ENCODE peak calls at places on chromosome 14, in six cellular contexts. One of them, this sample, is unnamed.

GRCh38 chr14:24612186-24612585 is 2.7 kb upstream of the GZMH start:
- DNase-seq in aorta: no peak
- DNase-seq in tibial artery: no peak
- DNase-seq in hepatocyte: no peak
- DNase-seq in body of pancreas: no peak
- DNase-seq in RWPE1: no peak
- DNase-seq in this sample: no peak

GRCh38 chr14:32381869-32382268 is 52.8 kb downstream of the AKAP6 start:
- DNase-seq in tibial artery: no peak
- DNase-seq in body of pancreas: no peak
- DNase-seq in aorta: no peak
- DNase-seq in RWPE1: no peak
- DNase-seq in hepatocyte: no peak
- DNase-seq in this sample: no peak

GRCh38 chr14:24398943-24399801 is at the start of gene NYNRIN:
- DNase-seq in tibial artery: peak
- DNase-seq in aorta: peak
- DNase-seq in hepatocyte: peak
- DNase-seq in body of pancreas: peak
- DNase-seq in RWPE1: no peak
- DNase-seq in this sample: peak

GRCh38 chr14:99755068-99755405 is 38.2 kb upstream of the EML1 start:
- DNase-seq in RWPE1: no peak
- DNase-seq in aorta: peak
- DNase-seq in tibial artery: peak
- DNase-seq in hepatocyte: no peak
- DNase-seq in body of pancreas: no peak
- DNase-seq in this sample: no peak

GRCh38 chr14:42911642-42912041 is 1305.0 kb downstream of the LRFN5 start:
- DNase-seq in hepatocyte: no peak
- DNase-seq in body of pancreas: no peak
- DNase-seq in aorta: no peak
- DNase-seq in tibial artery: no peak
- DNase-seq in RWPE1: no peak
- DNase-seq in this sample: no peak

GRCh38 chr14:103286460-103286859 is 47.6 kb upstream of the EIF5 start:
- DNase-seq in tibial artery: no peak
- DNase-seq in RWPE1: no peak
- DNase-seq in body of pancreas: no peak
- DNase-seq in aorta: no peak
- DNase-seq in hepatocyte: no peak
- DNase-seq in this sample: no peak

GRCh38 chr14:63453443-63453936 is 89.7 kb downstream of the PPP2R5E start:
- DNase-seq in hepatocyte: peak
- DNase-seq in body of pancreas: no peak
- DNase-seq in RWPE1: peak
- DNase-seq in tibial artery: no peak
- DNase-seq in aorta: no peak
- DNase-seq in this sample: no peak

GRCh38 chr14:36582011-36582873 is at the start of gene NKX2-8:
- DNase-seq in tibial artery: no peak
- DNase-seq in aorta: no peak
- DNase-seq in body of pancreas: no peak
- DNase-seq in RWPE1: peak
- DNase-seq in hepatocyte: peak
- DNase-seq in this sample: no peak

GRCh38 chr14:55718551-55718950 is 138.5 kb downstream of the KTN1 start:
- DNase-seq in tibial artery: no peak
- DNase-seq in aorta: no peak
- DNase-seq in hepatocyte: no peak
- DNase-seq in body of pancreas: no peak
- DNase-seq in RWPE1: no peak
- DNase-seq in this sample: no peak

GRCh38 chr14:54627718-54628345 is 60.9 kb downstream of the SAMD4A start:
- DNase-seq in RWPE1: no peak
- DNase-seq in body of pancreas: no peak
- DNase-seq in hepatocyte: peak
- DNase-seq in tibial artery: peak
- DNase-seq in aorta: peak
- DNase-seq in this sample: peak

GRCh38 chr14:103456167-103456835 is 66.3 kb downstream of the CKB start:
- DNase-seq in aorta: no peak
- DNase-seq in body of pancreas: no peak
- DNase-seq in tibial artery: no peak
- DNase-seq in RWPE1: no peak
- DNase-seq in hepatocyte: no peak
- DNase-seq in this sample: no peak

GRCh38 chr14:91326514-91326832 is 82.0 kb upstream of the GPR68 start:
- DNase-seq in body of pancreas: no peak
- DNase-seq in aorta: no peak
- DNase-seq in RWPE1: no peak
- DNase-seq in hepatocyte: no peak
- DNase-seq in tibial artery: no peak
- DNase-seq in this sample: no peak

GRCh38 chr14:98136019-98136418 is 1136.0 kb downstream of the BCL11B start:
- DNase-seq in tibial artery: no peak
- DNase-seq in hepatocyte: no peak
- DNase-seq in body of pancreas: no peak
- DNase-seq in aorta: no peak
- DNase-seq in RWPE1: no peak
- DNase-seq in this sample: no peak

GRCh38 chr14:65838565-65838964 is 426.0 kb downstream of the FUT8 start:
- DNase-seq in RWPE1: no peak
- DNase-seq in tibial artery: no peak
- DNase-seq in aorta: no peak
- DNase-seq in body of pancreas: no peak
- DNase-seq in hepatocyte: no peak
- DNase-seq in this sample: no peak

GRCh38 chr14:95814363-95815225 is 62.0 kb upstream of the TUNAR start:
- DNase-seq in aorta: no peak
- DNase-seq in RWPE1: no peak
- DNase-seq in hepatocyte: no peak
- DNase-seq in body of pancreas: no peak
- DNase-seq in tibial artery: no peak
- DNase-seq in this sample: no peak

GRCh38 chr14:39229601-39230110 is 4.1 kb upstream of the MIA2 start:
- DNase-seq in tibial artery: no peak
- DNase-seq in RWPE1: no peak
- DNase-seq in hepatocyte: no peak
- DNase-seq in aorta: no peak
- DNase-seq in body of pancreas: no peak
- DNase-seq in this sample: no peak

GRCh38 chr14:39230416-39230815 is 3.3 kb upstream of the MIA2 start:
- DNase-seq in RWPE1: no peak
- DNase-seq in tibial artery: no peak
- DNase-seq in hepatocyte: no peak
- DNase-seq in body of pancreas: no peak
- DNase-seq in aorta: no peak
- DNase-seq in this sample: no peak

GRCh38 chr14:39229222-39229543 is 4.5 kb upstream of the MIA2 start:
- DNase-seq in tibial artery: no peak
- DNase-seq in aorta: no peak
- DNase-seq in RWPE1: no peak
- DNase-seq in hepatocyte: no peak
- DNase-seq in body of pancreas: no peak
- DNase-seq in this sample: no peak

GRCh38 chr14:39228509-39229221 is 5.0 kb upstream of the MIA2 start:
- DNase-seq in RWPE1: no peak
- DNase-seq in aorta: no peak
- DNase-seq in body of pancreas: no peak
- DNase-seq in tibial artery: no peak
- DNase-seq in hepatocyte: no peak
- DNase-seq in this sample: no peak

GRCh38 chr14:39228044-39228443 is 5.7 kb upstream of the MIA2 start:
- DNase-seq in body of pancreas: no peak
- DNase-seq in tibial artery: no peak
- DNase-seq in hepatocyte: peak
- DNase-seq in RWPE1: no peak
- DNase-seq in aorta: no peak
- DNase-seq in this sample: no peak
- H3K27ac ChIP-seq in body of pancreas: no peak
- H3K27ac ChIP-seq in tibial artery: no peak
- H3K27ac ChIP-seq in hepatocyte: peak
- H3K27ac ChIP-seq in RWPE1: no peak
- H3K27ac ChIP-seq in aorta: no peak
- H3K27ac ChIP-seq in this sample: no peak

GRCh38 chr14:39265741-39266588 is 32.2 kb downstream of the MIA2 start:
- DNase-seq in tibial artery: no peak
- DNase-seq in hepatocyte: no peak
- DNase-seq in RWPE1: no peak
- DNase-seq in body of pancreas: no peak
- DNase-seq in aorta: no peak
- DNase-seq in this sample: no peak

GRCh38 chr14:39266589-39266870 is 32.8 kb downstream of the MIA2 start:
- DNase-seq in RWPE1: peak
- DNase-seq in body of pancreas: peak
- DNase-seq in tibial artery: peak
- DNase-seq in aorta: peak
- DNase-seq in hepatocyte: peak
- DNase-seq in this sample: peak

GRCh38 chr14:39267592-39268112 is 33.9 kb downstream of the MIA2 start:
- DNase-seq in hepatocyte: no peak
- DNase-seq in body of pancreas: no peak
- DNase-seq in aorta: no peak
- DNase-seq in tibial artery: no peak
- DNase-seq in RWPE1: peak
- DNase-seq in this sample: no peak

GRCh38 chr14:39266871-39267591 is 33.3 kb downstream of the MIA2 start:
- DNase-seq in RWPE1: peak
- DNase-seq in aorta: peak
- DNase-seq in hepatocyte: peak
- DNase-seq in tibial artery: peak
- DNase-seq in body of pancreas: peak
- DNase-seq in this sample: peak

GRCh38 chr14:39268393-39268792 is 34.7 kb downstream of the MIA2 start:
- DNase-seq in RWPE1: no peak
- DNase-seq in aorta: no peak
- DNase-seq in hepatocyte: peak
- DNase-seq in tibial artery: no peak
- DNase-seq in body of pancreas: no peak
- DNase-seq in this sample: no peak
- H3K27ac ChIP-seq in RWPE1: no peak
- H3K27ac ChIP-seq in aorta: no peak
- H3K27ac ChIP-seq in hepatocyte: peak
- H3K27ac ChIP-seq in tibial artery: peak
- H3K27ac ChIP-seq in body of pancreas: no peak
- H3K27ac ChIP-seq in this sample: no peak

DNA sequence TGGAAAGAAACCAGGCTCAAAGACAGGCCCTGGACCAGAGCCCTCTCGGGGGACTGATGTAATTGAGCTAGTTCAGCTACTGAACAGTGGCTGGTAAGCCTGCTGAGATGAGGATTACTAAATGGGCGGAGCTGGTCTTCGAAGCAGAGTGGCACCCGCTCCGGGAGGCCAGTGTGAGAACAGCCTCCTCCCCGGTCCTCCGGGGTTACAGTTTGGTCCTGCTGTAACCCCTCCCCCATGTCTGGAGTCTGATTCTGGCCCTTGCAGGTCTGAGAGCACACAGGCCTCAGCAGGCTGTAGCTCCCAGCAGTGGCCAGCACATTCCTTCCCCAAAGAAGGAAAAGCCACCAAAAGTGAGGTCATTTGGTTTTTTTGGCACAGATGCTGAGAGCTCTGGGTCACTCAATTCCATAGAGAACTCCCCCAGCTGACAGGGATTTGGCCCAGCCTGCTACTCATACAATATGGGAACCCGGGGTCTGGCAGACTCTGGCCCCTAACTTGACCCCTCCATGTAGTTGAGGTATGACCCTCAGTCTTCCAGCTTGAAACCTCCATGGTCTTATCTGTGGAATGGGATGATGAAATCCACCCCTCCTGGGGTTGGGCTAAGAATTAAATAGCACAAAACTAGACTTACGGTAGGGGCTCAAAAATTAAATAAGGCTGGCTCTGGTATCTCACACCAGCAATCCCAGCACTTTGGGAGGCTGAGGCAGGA is 39.0 kb downstream of the ACTN1 start:
- DNase-seq in body of pancreas: peak
- DNase-seq in RWPE1: peak
- DNase-seq in aorta: peak
- DNase-seq in tibial artery: peak
- DNase-seq in hepatocyte: peak
- DNase-seq in this sample: peak
- H3K27ac ChIP-seq in body of pancreas: peak
- H3K27ac ChIP-seq in RWPE1: peak
- H3K27ac ChIP-seq in aorta: peak
- H3K27ac ChIP-seq in tibial artery: peak
- H3K27ac ChIP-seq in hepatocyte: peak
- H3K27ac ChIP-seq in this sample: peak

GRCh38 chr14:22887990-22888378 is 5.0 kb downstream of the REM2 start:
- DNase-seq in aorta: no peak
- DNase-seq in RWPE1: no peak
- DNase-seq in hepatocyte: no peak
- DNase-seq in tibial artery: peak
- DNase-seq in body of pancreas: no peak
- DNase-seq in this sample: peak
- H3K27ac ChIP-seq in aorta: no peak
- H3K27ac ChIP-seq in RWPE1: peak
- H3K27ac ChIP-seq in hepatocyte: peak
- H3K27ac ChIP-seq in tibial artery: no peak
- H3K27ac ChIP-seq in body of pancreas: peak
- H3K27ac ChIP-seq in this sample: no peak

GRCh38 chr14:88166616-88167015 is 156.5 kb downstream of the KCNK10 start:
- DNase-seq in body of pancreas: no peak
- DNase-seq in aorta: no peak
- DNase-seq in tibial artery: no peak
- DNase-seq in hepatocyte: peak
- DNase-seq in RWPE1: peak
- DNase-seq in this sample: no peak

GRCh38 chr14:88168498-88169165 is 154.4 kb downstream of the KCNK10 start:
- DNase-seq in aorta: no peak
- DNase-seq in RWPE1: no peak
- DNase-seq in hepatocyte: peak
- DNase-seq in body of pancreas: peak
- DNase-seq in tibial artery: no peak
- DNase-seq in this sample: no peak

GRCh38 chr14:88164906-88165534 is 158.0 kb downstream of the KCNK10 start:
- DNase-seq in body of pancreas: no peak
- DNase-seq in hepatocyte: no peak
- DNase-seq in RWPE1: no peak
- DNase-seq in aorta: no peak
- DNase-seq in tibial artery: no peak
- DNase-seq in this sample: no peak

GRCh38 chr14:88170333-88170732 is 152.7 kb downstream of the KCNK10 start:
- DNase-seq in hepatocyte: no peak
- DNase-seq in RWPE1: no peak
- DNase-seq in tibial artery: no peak
- DNase-seq in body of pancreas: no peak
- DNase-seq in aorta: no peak
- DNase-seq in this sample: no peak

GRCh38 chr14:88168025-88168424 is 155.0 kb downstream of the KCNK10 start:
- DNase-seq in body of pancreas: no peak
- DNase-seq in tibial artery: no peak
- DNase-seq in aorta: no peak
- DNase-seq in hepatocyte: no peak
- DNase-seq in RWPE1: no peak
- DNase-seq in this sample: no peak
- H3K27ac ChIP-seq in body of pancreas: no peak
- H3K27ac ChIP-seq in tibial artery: no peak
- H3K27ac ChIP-seq in aorta: no peak
- H3K27ac ChIP-seq in hepatocyte: no peak
- H3K27ac ChIP-seq in RWPE1: no peak
- H3K27ac ChIP-seq in this sample: no peak